ENCODE peak calls at places on chromosomes 13 and 19, in five cellular contexts. One of them, this sample, is unnamed.
A peak's percentile ranks its signal among the peaks of the same experiment; 100 is the strongest.

GRCh38 chr13:42696191-42696590 is 85.2 kb upstream of the FAM216B start:
- DNase-seq in neuronal stem cell: no peak
- DNase-seq in H9: no peak
- DNase-seq in mesenchymal stem cell: peak; percentile 50
- DNase-seq in mesendoderm: no peak
- DNase-seq in this sample: peak; percentile 3

GRCh38 chr19:40717325-40717879 is 490 bp downstream of the ITPKC start:
- DNase-seq in neuronal stem cell: no peak
- DNase-seq in H9: no peak
- DNase-seq in mesenchymal stem cell: no peak
- DNase-seq in mesendoderm: no peak
- DNase-seq in this sample: no peak

GRCh38 chr13:105144936-105145335 is 1390.5 kb downstream of the EFNB2 start:
- DNase-seq in neuronal stem cell: no peak
- DNase-seq in H9: no peak
- DNase-seq in mesenchymal stem cell: no peak
- DNase-seq in mesendoderm: no peak
- DNase-seq in this sample: no peak

GRCh38 chr13:107347641-107348369 is 779.9 kb upstream of the ARGLU1 start:
- DNase-seq in neuronal stem cell: no peak
- DNase-seq in H9: no peak
- DNase-seq in mesenchymal stem cell: no peak
- DNase-seq in mesendoderm: no peak
- DNase-seq in this sample: no peak

GRCh38 chr13:109787135-109787954 is 962 bp upstream of the IRS2 start:
- DNase-seq in neuronal stem cell: peak; percentile 69
- DNase-seq in H9: peak; percentile 62
- DNase-seq in mesenchymal stem cell: peak; percentile 63
- DNase-seq in mesendoderm: peak; percentile 78
- DNase-seq in this sample: peak; percentile 48

GRCh38 chr19:48325265-48325910 is at the start of gene EMP3:
- DNase-seq in neuronal stem cell: peak; percentile 54
- DNase-seq in H9: peak; percentile 90
- DNase-seq in mesenchymal stem cell: peak; percentile 98
- DNase-seq in mesendoderm: peak; percentile 93
- DNase-seq in this sample: peak; percentile 63

GRCh38 chr19:58557253-58558065 is 952 bp downstream of the UBE2M start:
- DNase-seq in neuronal stem cell: no peak
- DNase-seq in H9: no peak
- DNase-seq in mesenchymal stem cell: no peak
- DNase-seq in mesendoderm: no peak
- DNase-seq in this sample: no peak

GRCh38 chr19:56692496-56692895 is 20.9 kb upstream of the ZNF835 start:
- DNase-seq in neuronal stem cell: no peak
- DNase-seq in H9: no peak
- DNase-seq in mesenchymal stem cell: no peak
- DNase-seq in mesendoderm: peak; percentile 56
- DNase-seq in this sample: peak; percentile 36

GRCh38 chr13:73945871-73946270 is 188.3 kb downstream of the KLF12 start:
- DNase-seq in neuronal stem cell: peak; percentile 23
- DNase-seq in H9: no peak
- DNase-seq in mesenchymal stem cell: no peak
- DNase-seq in mesendoderm: peak; percentile 73
- DNase-seq in this sample: no peak

GRCh38 chr19:30131722-30132291 is 189.8 kb downstream of the URI1 start:
- DNase-seq in neuronal stem cell: no peak
- DNase-seq in H9: no peak
- DNase-seq in mesenchymal stem cell: no peak
- DNase-seq in mesendoderm: no peak
- DNase-seq in this sample: no peak

GRCh38 chr13:101989798-101990350 is 412.0 kb downstream of the FGF14 start:
- DNase-seq in neuronal stem cell: no peak
- DNase-seq in H9: no peak
- DNase-seq in mesenchymal stem cell: no peak
- DNase-seq in mesendoderm: no peak
- DNase-seq in this sample: no peak

GRCh38 chr13:36098080-36098479 is 33.1 kb downstream of the DCLK1 start:
- DNase-seq in neuronal stem cell: no peak
- DNase-seq in H9: no peak
- DNase-seq in mesenchymal stem cell: no peak
- DNase-seq in mesendoderm: no peak
- DNase-seq in this sample: peak; percentile 29

GRCh38 chr19:53908106-53908932 is 759 bp upstream of the CACNG7 start:
- DNase-seq in neuronal stem cell: peak; percentile 77
- DNase-seq in H9: peak; percentile 93
- DNase-seq in mesenchymal stem cell: no peak
- DNase-seq in mesendoderm: peak; percentile 89
- DNase-seq in this sample: peak; percentile 43

GRCh38 chr19:11035441-11036377 is 53.6 kb upstream of the LDLR start:
- DNase-seq in neuronal stem cell: peak; percentile 75
- DNase-seq in H9: peak; percentile 92
- DNase-seq in mesenchymal stem cell: peak; percentile 86
- DNase-seq in mesendoderm: peak; percentile 94
- DNase-seq in this sample: peak; percentile 95

GRCh38 chr19:11606484-11606883 is 9.2 kb downstream of the ZNF627 start:
- DNase-seq in neuronal stem cell: no peak
- DNase-seq in H9: no peak
- DNase-seq in mesenchymal stem cell: no peak
- DNase-seq in mesendoderm: no peak
- DNase-seq in this sample: no peak

GRCh38 chr13:112450567-112451240 is 74.5 kb downstream of the SPACA7 start:
- DNase-seq in neuronal stem cell: no peak
- DNase-seq in H9: no peak
- DNase-seq in mesenchymal stem cell: no peak
- DNase-seq in mesendoderm: no peak
- DNase-seq in this sample: no peak

GRCh38 chr13:20305587-20305986 is 73.5 kb upstream of the GJB6 start:
- DNase-seq in neuronal stem cell: no peak
- DNase-seq in H9: no peak
- DNase-seq in mesenchymal stem cell: no peak
- DNase-seq in mesendoderm: peak; percentile 17
- DNase-seq in this sample: no peak

GRCh38 chr19:45079911-45080469 is 930 bp downstream of the GEMIN7 start:
- DNase-seq in neuronal stem cell: no peak
- DNase-seq in H9: peak; percentile 62
- DNase-seq in mesenchymal stem cell: no peak
- DNase-seq in mesendoderm: peak; percentile 86
- DNase-seq in this sample: no peak

GRCh38 chr13:100815476-100816046 is 141.0 kb upstream of the TMTC4 start:
- DNase-seq in neuronal stem cell: no peak
- DNase-seq in H9: peak; percentile 32
- DNase-seq in mesenchymal stem cell: no peak
- DNase-seq in mesendoderm: peak; percentile 53
- DNase-seq in this sample: no peak

GRCh38 chr13:40961826-40962225 is 57.3 kb downstream of the ELF1 start:
- DNase-seq in neuronal stem cell: no peak
- DNase-seq in H9: no peak
- DNase-seq in mesenchymal stem cell: no peak
- DNase-seq in mesendoderm: no peak
- DNase-seq in this sample: no peak

GRCh38 chr19:23404676-23405075 is 9.4 kb upstream of the ZNF91 start:
- DNase-seq in neuronal stem cell: no peak
- DNase-seq in H9: no peak
- DNase-seq in mesenchymal stem cell: no peak
- DNase-seq in mesendoderm: no peak
- DNase-seq in this sample: peak; percentile 90

GRCh38 chr13:81683526-81683925 is 1342.6 kb upstream of the SPRY2 start:
- DNase-seq in neuronal stem cell: no peak
- DNase-seq in H9: no peak
- DNase-seq in mesenchymal stem cell: no peak
- DNase-seq in mesendoderm: no peak
- DNase-seq in this sample: no peak

GRCh38 chr19:45271098-45271497 is 20.0 kb downstream of the MARK4 start:
- DNase-seq in neuronal stem cell: no peak
- DNase-seq in H9: no peak
- DNase-seq in mesenchymal stem cell: no peak
- DNase-seq in mesendoderm: no peak
- DNase-seq in this sample: no peak

GRCh38 chr19:34319785-34320184 is 45.2 kb upstream of the GPI start:
- DNase-seq in neuronal stem cell: no peak
- DNase-seq in H9: no peak
- DNase-seq in mesenchymal stem cell: no peak
- DNase-seq in mesendoderm: no peak
- DNase-seq in this sample: peak; percentile 82

GRCh38 chr19:54462713-54463530 is 656 bp downstream of the LENG9 start:
- DNase-seq in neuronal stem cell: peak; percentile 59
- DNase-seq in H9: peak; percentile 81
- DNase-seq in mesenchymal stem cell: peak; percentile 74
- DNase-seq in mesendoderm: peak; percentile 87
- DNase-seq in this sample: peak; percentile 34

GRCh38 chr13:51625555-51626345 is 41.5 kb downstream of the WDFY2 start:
- DNase-seq in neuronal stem cell: no peak
- DNase-seq in H9: no peak
- DNase-seq in mesenchymal stem cell: no peak
- DNase-seq in mesendoderm: no peak
- DNase-seq in this sample: no peak

GRCh38 chr13:26558074-26558805 is 757 bp downstream of the WASF3 start:
- DNase-seq in neuronal stem cell: peak; percentile 43
- DNase-seq in H9: no peak
- DNase-seq in mesenchymal stem cell: peak; percentile 34
- DNase-seq in mesendoderm: peak; percentile 44
- DNase-seq in this sample: no peak

GRCh38 chr13:46206138-46206537 is 5.6 kb upstream of the LRRC63 start:
- DNase-seq in neuronal stem cell: no peak
- DNase-seq in H9: no peak
- DNase-seq in mesenchymal stem cell: no peak
- DNase-seq in mesendoderm: no peak
- DNase-seq in this sample: no peak

GRCh38 chr13:51317262-51317661 is 22.2 kb upstream of the SERPINE3 start:
- DNase-seq in neuronal stem cell: no peak
- DNase-seq in H9: no peak
- DNase-seq in mesenchymal stem cell: no peak
- DNase-seq in mesendoderm: no peak
- DNase-seq in this sample: no peak

GRCh38 chr13:100694722-100695644 is 20.4 kb upstream of the TMTC4 start:
- DNase-seq in neuronal stem cell: peak; percentile 17
- DNase-seq in H9: peak; percentile 84
- DNase-seq in mesenchymal stem cell: peak; percentile 30
- DNase-seq in mesendoderm: peak; percentile 83
- DNase-seq in this sample: peak; percentile 59

GRCh38 chr13:42078113-42078769 is 29.8 kb downstream of the DGKH start:
- DNase-seq in neuronal stem cell: no peak
- DNase-seq in H9: peak; percentile 41
- DNase-seq in mesenchymal stem cell: no peak
- DNase-seq in mesendoderm: peak; percentile 63
- DNase-seq in this sample: no peak

GRCh38 chr13:90070362-90070761 is 1277.1 kb upstream of the MIR17HG start:
- DNase-seq in neuronal stem cell: no peak
- DNase-seq in H9: no peak
- DNase-seq in mesenchymal stem cell: peak; percentile 3
- DNase-seq in mesendoderm: no peak
- DNase-seq in this sample: no peak

GRCh38 chr13:25468330-25469178 is 96.8 kb downstream of the ATP8A2 start:
- DNase-seq in neuronal stem cell: peak; percentile 54
- DNase-seq in H9: peak; percentile 82
- DNase-seq in mesenchymal stem cell: no peak
- DNase-seq in mesendoderm: peak; percentile 70
- DNase-seq in this sample: no peak

GRCh38 chr13:37598572-37598971 is at the start of gene POSTN:
- DNase-seq in neuronal stem cell: no peak
- DNase-seq in H9: no peak
- DNase-seq in mesenchymal stem cell: peak; percentile 25
- DNase-seq in mesendoderm: peak; percentile 6
- DNase-seq in this sample: no peak

GRCh38 chr13:32535140-32535539 is 3.5 kb downstream of the N4BP2L2 start:
- DNase-seq in neuronal stem cell: no peak
- DNase-seq in H9: no peak
- DNase-seq in mesenchymal stem cell: peak; percentile 13
- DNase-seq in mesendoderm: no peak
- DNase-seq in this sample: no peak

GRCh38 chr13:80830431-80830830 is 489.5 kb upstream of the SPRY2 start:
- DNase-seq in neuronal stem cell: no peak
- DNase-seq in H9: no peak
- DNase-seq in mesenchymal stem cell: no peak
- DNase-seq in mesendoderm: no peak
- DNase-seq in this sample: no peak

GRCh38 chr13:114109646-114110045 is 22.8 kb downstream of the RASA3 start:
- DNase-seq in neuronal stem cell: no peak
- DNase-seq in H9: no peak
- DNase-seq in mesenchymal stem cell: no peak
- DNase-seq in mesendoderm: no peak
- DNase-seq in this sample: no peak

GRCh38 chr19:15125232-15126067 is 18.2 kb downstream of the SYDE1 start:
- DNase-seq in neuronal stem cell: peak; percentile 97
- DNase-seq in H9: peak; percentile 99
- DNase-seq in mesenchymal stem cell: peak; percentile 98
- DNase-seq in mesendoderm: peak; percentile 99
- DNase-seq in this sample: peak; percentile 97

GRCh38 chr19:55552206-55552605 is 6.9 kb upstream of the SBK3 start:
- DNase-seq in neuronal stem cell: no peak
- DNase-seq in H9: no peak
- DNase-seq in mesenchymal stem cell: peak; percentile 6
- DNase-seq in mesendoderm: no peak
- DNase-seq in this sample: no peak

GRCh38 chr19:16435238-16435911 is 36.4 kb downstream of the EPS15L1 start:
- DNase-seq in neuronal stem cell: no peak
- DNase-seq in H9: no peak
- DNase-seq in mesenchymal stem cell: peak; percentile 99
- DNase-seq in mesendoderm: peak; percentile 57
- DNase-seq in this sample: peak; percentile 10
- H2BK5ac ChIP-seq in neuronal stem cell: no peak overlapping the region
- H2BK5ac ChIP-seq in H9: no peak overlapping the region
- H2BK5ac ChIP-seq in mesenchymal stem cell: peak overlapping the region; percentile 98
- H2BK5ac ChIP-seq in mesendoderm: no peak overlapping the region
- H2BK5ac ChIP-seq in this sample: no peak overlapping the region

GRCh38 chr13:65264066-65264465 is 1966.1 kb downstream of the PCDH9 start:
- DNase-seq in neuronal stem cell: no peak
- DNase-seq in H9: no peak
- DNase-seq in mesenchymal stem cell: no peak
- DNase-seq in mesendoderm: no peak
- DNase-seq in this sample: no peak
- H4K8ac ChIP-seq in neuronal stem cell: no peak overlapping the region
- H4K8ac ChIP-seq in H9: no peak overlapping the region
- H4K8ac ChIP-seq in mesenchymal stem cell: no peak overlapping the region
- H4K8ac ChIP-seq in mesendoderm: no peak overlapping the region
- H4K8ac ChIP-seq in this sample: no peak overlapping the region

GRCh38 chr19:18437481-18438330 is at the start of gene ISYNA1:
- DNase-seq in neuronal stem cell: peak; percentile 69
- DNase-seq in H9: peak; percentile 81
- DNase-seq in mesenchymal stem cell: peak; percentile 71
- DNase-seq in mesendoderm: peak; percentile 75
- DNase-seq in this sample: no peak
- H2BK120ac ChIP-seq in neuronal stem cell: peak within 1 kb of the TSS; percentile 91
- H2BK120ac ChIP-seq in H9: no peak within 1 kb of the TSS
- H2BK120ac ChIP-seq in mesenchymal stem cell: peak within 1 kb of the TSS; percentile 56
- H2BK120ac ChIP-seq in mesendoderm: no peak within 1 kb of the TSS
- H2BK120ac ChIP-seq in this sample: peak within 1 kb of the TSS; percentile 98

GRCh38 chr19:52370341-52370710 is 603 bp downstream of the ZNF880 start:
- DNase-seq in neuronal stem cell: no peak
- DNase-seq in H9: no peak
- DNase-seq in mesenchymal stem cell: no peak
- DNase-seq in mesendoderm: no peak
- DNase-seq in this sample: no peak
- H2BK5ac ChIP-seq in neuronal stem cell: no peak overlapping the region
- H2BK5ac ChIP-seq in H9: no peak overlapping the region
- H2BK5ac ChIP-seq in mesenchymal stem cell: no peak overlapping the region
- H2BK5ac ChIP-seq in mesendoderm: no peak overlapping the region
- H2BK5ac ChIP-seq in this sample: peak overlapping the region; percentile 89

This sample was measured in trophoblast cell.